ENCODE peak calls at places on chromosomes 6 and 20, in five cellular contexts. One of them, this sample, is unnamed.
A peak's percentile ranks its signal among the peaks of the same experiment; 100 is the strongest.

GRCh38 chr6:13696226-13696625 is 15.4 kb downstream of the RANBP9 start:
- DNase-seq in left ventricle myocardium inferior: no peak
- DNase-seq in Peyer's patch: no peak
- DNase-seq in Calu3: no peak
- DNase-seq in type B pancreatic cell: no peak
- DNase-seq in this sample: peak; percentile 38

GRCh38 chr20:47392721-47393073 is 36.2 kb upstream of the ZMYND8 start:
- DNase-seq in left ventricle myocardium inferior: no peak
- DNase-seq in Peyer's patch: no peak
- DNase-seq in Calu3: no peak
- DNase-seq in type B pancreatic cell: no peak
- DNase-seq in this sample: no peak

GRCh38 chr20:10228330-10228729 is 9.7 kb downstream of the SNAP25 start:
- DNase-seq in left ventricle myocardium inferior: no peak
- DNase-seq in Peyer's patch: no peak
- DNase-seq in Calu3: no peak
- DNase-seq in type B pancreatic cell: no peak
- DNase-seq in this sample: no peak

GRCh38 chr6:8080338-8081151 is 16.4 kb upstream of the BLOC1S5 start:
- DNase-seq in left ventricle myocardium inferior: no peak
- DNase-seq in Peyer's patch: no peak
- DNase-seq in Calu3: no peak
- DNase-seq in type B pancreatic cell: no peak
- DNase-seq in this sample: no peak

GRCh38 chr6:64034840-64035656 is 399.4 kb downstream of the PHF3 start:
- DNase-seq in left ventricle myocardium inferior: no peak
- DNase-seq in Peyer's patch: no peak
- DNase-seq in Calu3: peak; percentile 14
- DNase-seq in type B pancreatic cell: no peak
- DNase-seq in this sample: no peak

GRCh38 chr6:31739639-31740396 is at the start of gene MSH5:
- DNase-seq in left ventricle myocardium inferior: peak; percentile 98
- DNase-seq in Peyer's patch: peak; percentile 94
- DNase-seq in Calu3: peak; percentile 100
- DNase-seq in type B pancreatic cell: peak; percentile 97
- DNase-seq in this sample: peak; percentile 98

GRCh38 chr20:1808101-1808500 is 87.1 kb upstream of the SIRPA start:
- DNase-seq in left ventricle myocardium inferior: no peak
- DNase-seq in Peyer's patch: no peak
- DNase-seq in Calu3: no peak
- DNase-seq in type B pancreatic cell: peak; percentile 25
- DNase-seq in this sample: no peak

GRCh38 chr20:15236812-15237211 is 899.4 kb upstream of the FLRT3 start:
- DNase-seq in left ventricle myocardium inferior: no peak
- DNase-seq in Peyer's patch: no peak
- DNase-seq in Calu3: peak; percentile 37
- DNase-seq in type B pancreatic cell: no peak
- DNase-seq in this sample: peak; percentile 29

GRCh38 chr20:52379723-52380336 is 188.3 kb upstream of the ZFP64 start:
- DNase-seq in left ventricle myocardium inferior: peak; percentile 26
- DNase-seq in Peyer's patch: no peak
- DNase-seq in Calu3: peak; percentile 76
- DNase-seq in type B pancreatic cell: no peak
- DNase-seq in this sample: no peak

GRCh38 chr6:166112580-166112979 is 55.1 kb downstream of the TBXT start:
- DNase-seq in left ventricle myocardium inferior: no peak
- DNase-seq in Peyer's patch: no peak
- DNase-seq in Calu3: peak; percentile 72
- DNase-seq in type B pancreatic cell: no peak
- DNase-seq in this sample: no peak

GRCh38 chr20:36861875-36862801 is 13.8 kb upstream of the TLDC2 start:
- DNase-seq in left ventricle myocardium inferior: peak; percentile 90
- DNase-seq in Peyer's patch: peak; percentile 30
- DNase-seq in Calu3: no peak
- DNase-seq in type B pancreatic cell: no peak
- DNase-seq in this sample: peak; percentile 88

DNA sequence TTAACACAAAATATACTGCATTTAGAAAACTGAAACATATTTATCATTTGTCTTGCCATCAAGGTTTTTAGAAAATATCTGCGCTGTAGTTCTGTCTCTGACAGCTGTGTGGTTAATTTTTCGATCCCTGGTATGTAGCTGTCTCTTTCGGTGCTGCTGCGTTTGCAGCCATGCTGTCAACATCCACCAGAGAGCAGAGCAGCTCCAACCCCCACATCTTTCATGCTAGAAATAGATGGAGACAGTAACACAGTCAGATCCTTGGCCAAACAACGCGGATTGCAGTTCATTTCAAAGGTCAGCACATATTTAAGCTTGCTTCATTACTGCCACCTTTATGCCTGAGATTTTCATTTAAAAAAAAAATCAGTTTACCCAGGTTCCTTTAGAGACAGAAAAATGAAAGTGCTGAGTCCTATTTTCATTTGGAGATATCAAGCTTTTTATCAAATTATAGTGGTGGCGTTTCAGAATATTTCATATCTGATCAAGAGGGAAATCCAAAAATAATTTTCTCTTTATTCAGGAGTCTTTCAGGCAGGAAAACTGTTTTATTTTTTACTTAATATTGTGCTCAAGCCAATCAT is 157.7 kb upstream of the MMS22L start:
- DNase-seq in left ventricle myocardium inferior: no peak
- DNase-seq in Peyer's patch: no peak
- DNase-seq in Calu3: peak; percentile 8
- DNase-seq in type B pancreatic cell: no peak
- DNase-seq in this sample: no peak
- TF ChIP-seq CTCF in left ventricle myocardium inferior: peak; percentile 48
- TF ChIP-seq CTCF in Peyer's patch: no peak
- TF ChIP-seq CTCF in Calu3: no peak
- TF ChIP-seq CTCF in type B pancreatic cell: peak; percentile 77
- TF ChIP-seq CTCF in this sample: peak; percentile 17

DNA sequence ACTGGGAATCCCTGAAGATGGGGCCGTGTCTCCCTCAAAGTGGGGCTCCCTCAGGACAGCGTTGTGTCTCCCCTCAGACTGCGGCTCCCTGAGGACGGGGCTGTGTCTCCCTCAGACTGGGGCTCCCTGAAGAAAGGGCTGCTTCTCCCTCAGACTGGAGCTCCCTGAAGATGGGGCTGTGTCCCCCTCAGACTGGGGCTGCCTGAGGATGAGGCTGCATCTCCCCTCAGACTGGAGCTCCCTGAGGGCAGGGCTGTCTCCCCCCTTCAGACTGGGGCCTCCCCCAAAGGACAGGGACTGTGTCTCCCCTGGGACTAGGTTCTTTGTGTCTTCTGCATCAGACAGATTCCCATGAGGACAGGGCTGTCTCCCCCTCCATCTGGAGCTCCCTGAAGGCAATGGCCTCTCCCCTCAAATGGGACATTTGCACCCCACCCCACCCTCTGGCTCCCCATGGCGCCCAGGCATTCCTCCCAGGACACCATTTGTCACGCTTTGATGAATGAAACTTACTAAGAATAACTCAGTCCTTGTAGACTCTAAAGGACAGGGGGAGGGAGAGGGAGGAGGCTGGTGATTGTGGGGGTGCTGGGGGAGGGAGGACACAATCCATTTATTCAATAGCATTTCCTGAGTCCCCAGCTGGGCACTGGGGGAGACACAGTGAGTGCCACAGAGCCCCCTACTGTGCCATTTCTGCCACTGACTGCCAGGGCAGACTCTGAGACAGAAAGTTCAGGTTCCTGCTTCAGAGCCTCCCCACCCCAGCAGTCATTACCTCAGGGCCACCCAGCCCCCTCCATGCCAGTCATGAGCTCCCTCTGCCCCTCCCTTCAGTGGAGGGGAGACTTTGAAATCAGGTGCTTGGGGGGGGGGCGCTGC is 122.4 kb downstream of the MRPL14 start:
- DNase-seq in left ventricle myocardium inferior: peak; percentile 50
- DNase-seq in Peyer's patch: no peak
- DNase-seq in Calu3: peak; percentile 78
- DNase-seq in type B pancreatic cell: no peak
- DNase-seq in this sample: no peak
- TF ChIP-seq CTCF in left ventricle myocardium inferior: peak; percentile 44
- TF ChIP-seq CTCF in Peyer's patch: peak; percentile 20
- TF ChIP-seq CTCF in Calu3: peak; percentile 71
- TF ChIP-seq CTCF in type B pancreatic cell: peak; percentile 43
- TF ChIP-seq CTCF in this sample: peak; percentile 23

DNA sequence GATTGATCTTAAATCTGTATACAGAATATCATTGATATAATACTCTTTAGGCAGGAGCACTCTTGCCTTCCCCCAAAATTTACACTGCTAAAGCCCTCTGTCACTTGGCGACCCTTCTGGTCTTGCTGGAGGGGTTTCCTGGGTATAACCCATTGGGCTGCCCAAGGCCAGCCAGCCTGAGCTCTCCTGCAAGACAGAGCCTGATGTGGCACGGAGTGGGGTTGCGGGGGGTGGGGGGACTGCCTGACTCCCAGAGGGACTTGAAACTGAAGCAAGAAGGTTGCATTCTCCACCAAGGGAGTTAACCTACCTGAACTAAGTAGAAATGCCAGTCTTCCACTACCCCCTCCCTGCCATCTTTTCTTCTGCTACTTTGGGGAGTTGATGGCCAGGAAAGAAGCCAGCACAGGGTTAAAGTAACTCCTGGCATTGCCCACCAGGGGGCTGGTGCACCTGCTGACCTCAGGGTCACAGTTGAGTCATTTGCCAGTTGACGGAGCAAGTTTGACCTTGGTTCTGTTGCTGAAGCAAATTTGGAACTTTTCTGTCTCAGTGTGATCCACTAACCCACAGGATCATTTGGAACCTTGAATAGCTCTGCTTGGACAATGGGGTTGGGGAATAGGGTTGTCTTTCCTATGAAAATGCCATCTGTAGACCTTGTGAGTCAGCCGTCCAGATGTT is 79.4 kb downstream of the ASXL1 start:
- DNase-seq in left ventricle myocardium inferior: no peak
- DNase-seq in Peyer's patch: peak; percentile 14
- DNase-seq in Calu3: no peak
- DNase-seq in type B pancreatic cell: no peak
- DNase-seq in this sample: no peak
- TF ChIP-seq CTCF in left ventricle myocardium inferior: no peak
- TF ChIP-seq CTCF in Peyer's patch: peak; percentile 6
- TF ChIP-seq CTCF in Calu3: peak; percentile 44
- TF ChIP-seq CTCF in type B pancreatic cell: peak; percentile 67
- TF ChIP-seq CTCF in this sample: peak; percentile 28

GRCh38 chr6:160221423-160221822 is 37.2 kb downstream of the SLC22A2 start:
- DNase-seq in left ventricle myocardium inferior: no peak
- DNase-seq in Peyer's patch: no peak
- DNase-seq in Calu3: no peak
- DNase-seq in type B pancreatic cell: no peak
- DNase-seq in this sample: no peak
- TF ChIP-seq CTCF in left ventricle myocardium inferior: no peak
- TF ChIP-seq CTCF in Peyer's patch: peak; percentile 65
- TF ChIP-seq CTCF in Calu3: no peak
- TF ChIP-seq CTCF in type B pancreatic cell: no peak
- TF ChIP-seq CTCF in this sample: no peak

DNA sequence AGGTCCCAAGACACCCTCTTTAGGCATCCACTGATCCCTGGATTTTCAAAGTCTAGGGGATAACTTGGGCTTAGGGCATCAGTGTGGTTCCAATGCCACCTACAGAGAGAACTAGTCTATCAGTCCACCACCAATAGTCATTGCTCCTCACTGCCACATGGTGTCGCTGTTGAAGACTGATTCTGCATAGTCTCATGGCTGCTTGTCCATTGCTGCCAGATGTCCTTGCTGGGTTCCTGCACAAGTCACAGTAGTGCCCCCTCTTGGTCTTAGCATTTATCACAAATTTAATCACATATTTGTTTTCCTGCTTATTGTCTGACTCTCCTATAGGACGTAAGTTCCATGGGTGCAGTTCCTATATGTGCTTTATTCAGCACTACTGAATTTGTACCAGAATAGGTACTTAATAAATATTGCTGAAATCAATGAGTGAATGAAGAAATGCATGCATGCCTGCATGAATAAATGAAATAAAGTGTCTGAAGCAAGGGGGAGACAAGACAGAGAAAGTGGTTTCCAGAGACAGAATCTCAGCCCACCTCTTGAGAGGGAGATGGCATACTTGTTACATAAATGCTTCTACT is 45.9 kb upstream of the RALY start:
- DNase-seq in left ventricle myocardium inferior: no peak
- DNase-seq in Peyer's patch: no peak
- DNase-seq in Calu3: peak; percentile 59
- DNase-seq in type B pancreatic cell: no peak
- DNase-seq in this sample: peak; percentile 46
- TF ChIP-seq CTCF in left ventricle myocardium inferior: peak; percentile 54
- TF ChIP-seq CTCF in Peyer's patch: peak; percentile 59
- TF ChIP-seq CTCF in Calu3: peak; percentile 66
- TF ChIP-seq CTCF in type B pancreatic cell: peak; percentile 79
- TF ChIP-seq CTCF in this sample: peak; percentile 73

GRCh38 chr6:144434308-144434990 is 149.3 kb downstream of the UTRN start:
- DNase-seq in left ventricle myocardium inferior: no peak
- DNase-seq in Peyer's patch: no peak
- DNase-seq in Calu3: peak; percentile 3
- DNase-seq in type B pancreatic cell: no peak
- DNase-seq in this sample: no peak
- TF ChIP-seq CTCF in left ventricle myocardium inferior: no peak
- TF ChIP-seq CTCF in Peyer's patch: no peak
- TF ChIP-seq CTCF in Calu3: no peak
- TF ChIP-seq CTCF in type B pancreatic cell: no peak
- TF ChIP-seq CTCF in this sample: no peak

GRCh38 chr6:100460650-100461204 is 4.0 kb downstream of the SIM1 start:
- DNase-seq in left ventricle myocardium inferior: no peak
- DNase-seq in Peyer's patch: no peak
- DNase-seq in Calu3: peak; percentile 23
- DNase-seq in type B pancreatic cell: no peak
- DNase-seq in this sample: no peak
- TF ChIP-seq CTCF in left ventricle myocardium inferior: no peak
- TF ChIP-seq CTCF in Peyer's patch: no peak
- TF ChIP-seq CTCF in Calu3: peak; percentile 71
- TF ChIP-seq CTCF in type B pancreatic cell: peak; percentile 77
- TF ChIP-seq CTCF in this sample: peak; percentile 78